ENCODE peak calls at places on chromosomes 12 and 14, in six cellular contexts. A, H, K, L, F and C are unnamed samples.

GRCh38 chr12:121468451-121468850 is 68.5 kb downstream of the RNF34 start:
- DNase-seq in A (no peak), H (peak), K (no peak), L (no peak), F (no peak), C (no peak)

GRCh38 chr14:79571361-79571760 is 639.9 kb downstream of the DIO2 start:
- DNase-seq in A (no peak), H (peak), K (no peak), L (no peak), F (no peak), C (no peak)

GRCh38 chr12:50120521-50120920 is 8.5 kb downstream of the COX14 start:
- DNase-seq in A (no peak), H (no peak), K (no peak), L (no peak), F (no peak), C (no peak)

GRCh38 chr12:6276936-6277615 is 33.4 kb upstream of the PLEKHG6 start:
- DNase-seq in A (peak), H (peak), K (no peak), L (no peak), F (no peak), C (no peak)

GRCh38 chr12:75208851-75209781 is 523 bp downstream of the KCNC2 start:
- DNase-seq in A (no peak), H (peak), K (no peak), L (peak), F (no peak), C (peak)

GRCh38 chr12:109544955-109545531 is 28.3 kb downstream of the MMAB start:
- DNase-seq in A (peak), H (peak), K (no peak), L (no peak), F (no peak), C (no peak)

GRCh38 chr12:1324099-1324498 is 270.3 kb downstream of the FBXL14 start:
- DNase-seq in A (no peak), H (no peak), K (no peak), L (no peak), F (no peak), C (no peak)

GRCh38 chr14:21880918-21881317 is 207.3 kb upstream of the OR4E1 start:
- DNase-seq in A (no peak), H (no peak), K (no peak), L (no peak), F (no peak), C (no peak)

GRCh38 chr12:42469355-42470006 is 120.1 kb downstream of the PRICKLE1 start:
- DNase-seq in A (no peak), H (peak), K (no peak), L (no peak), F (no peak), C (peak)

GRCh38 chr14:55446833-55447232 is 6.4 kb upstream of the TBPL2 start:
- DNase-seq in A (no peak), H (no peak), K (no peak), L (peak), F (no peak), C (peak)

GRCh38 chr12:132887513-132888341 is at the start of gene CHFR:
- DNase-seq in A (peak), H (peak), K (peak), L (peak), F (peak), C (peak)

GRCh38 chr14:72104011-72104613 is 171.9 kb downstream of the RGS6 start:
- DNase-seq in A (peak), H (peak), K (no peak), L (no peak), F (no peak), C (peak)

GRCh38 chr14:34220921-34221320 is 241.1 kb downstream of the SPTSSA start:
- DNase-seq in A (no peak), H (no peak), K (no peak), L (no peak), F (no peak), C (peak)

GRCh38 chr12:105659355-105660075 is 329.0 kb downstream of the C12orf75 start:
- DNase-seq in A (peak), H (peak), K (no peak), L (no peak), F (no peak), C (no peak)

GRCh38 chr12:124713436-124714082 is 146.1 kb upstream of the NCOR2 start:
- DNase-seq in A (no peak), H (no peak), K (peak), L (peak), F (peak), C (peak)

GRCh38 chr12:13097526-13097925 is 5.9 kb downstream of the GSG1 start:
- DNase-seq in A (no peak), H (no peak), K (no peak), L (no peak), F (no peak), C (no peak)

GRCh38 chr12:116249938-116250337 is 27.6 kb downstream of the MED13L start:
- DNase-seq in A (no peak), H (no peak), K (no peak), L (no peak), F (no peak), C (no peak)

GRCh38 chr12:63845726-63846125 is 1.2 kb downstream of the SRGAP1 start:
- DNase-seq in A (peak), H (peak), K (no peak), L (peak), F (peak), C (peak)

GRCh38 chr12:53131844-53132243 is 28.6 kb downstream of the SOAT2 start:
- DNase-seq in A (no peak), H (no peak), K (no peak), L (no peak), F (no peak), C (no peak)